ENCODE peak calls at places on chromosomes 16 and 17, in four cellular contexts. One of them, this sample, is unnamed.

GRCh38 chr17:32847977-32848376 is 28.9 kb downstream of the MYO1D start:
- DNase-seq in ovary: no peak
- DNase-seq in gastrocnemius medialis: no peak
- DNase-seq in A549: no peak
- DNase-seq in this sample: no peak

GRCh38 chr17:22435231-22435974 is 743.1 kb downstream of the KCNJ18 start:
- DNase-seq in ovary: no peak
- DNase-seq in gastrocnemius medialis: no peak
- DNase-seq in A549: no peak
- DNase-seq in this sample: no peak

GRCh38 chr16:24991349-24991748 is 23.8 kb downstream of the ARHGAP17 start:
- DNase-seq in ovary: no peak
- DNase-seq in gastrocnemius medialis: no peak
- DNase-seq in A549: no peak
- DNase-seq in this sample: no peak

GRCh38 chr17:4838306-4838785 is 5.2 kb downstream of the MINK1 start:
- DNase-seq in ovary: no peak
- DNase-seq in gastrocnemius medialis: no peak
- DNase-seq in A549: no peak
- DNase-seq in this sample: no peak

GRCh38 chr17:20935740-20936139 is 107.1 kb downstream of the USP22 start:
- DNase-seq in ovary: no peak
- DNase-seq in gastrocnemius medialis: no peak
- DNase-seq in A549: peak; percentile 42
- DNase-seq in this sample: no peak

GRCh38 chr17:31388770-31389672 is 2.5 kb upstream of the RAB11FIP4 start:
- DNase-seq in ovary: no peak
- DNase-seq in gastrocnemius medialis: no peak
- DNase-seq in A549: no peak
- DNase-seq in this sample: no peak

GRCh38 chr17:49814781-49815496 is 26.5 kb downstream of the KAT7 start:
- DNase-seq in ovary: no peak
- DNase-seq in gastrocnemius medialis: no peak
- DNase-seq in A549: no peak
- DNase-seq in this sample: no peak

GRCh38 chr16:58507195-58507962 is 7.4 kb downstream of the NDRG4 start:
- DNase-seq in ovary: no peak
- DNase-seq in gastrocnemius medialis: no peak
- DNase-seq in A549: no peak
- DNase-seq in this sample: peak; percentile 56

GRCh38 chr17:28385037-28385797 is 13.7 kb downstream of the SARM1 start:
- DNase-seq in ovary: no peak
- DNase-seq in gastrocnemius medialis: no peak
- DNase-seq in A549: no peak
- DNase-seq in this sample: no peak

GRCh38 chr16:3842994-3843393 is 37.5 kb downstream of the CREBBP start:
- DNase-seq in ovary: no peak
- DNase-seq in gastrocnemius medialis: no peak
- DNase-seq in A549: no peak
- DNase-seq in this sample: peak; percentile 74

GRCh38 chr16:5709889-5710288 is 612.3 kb upstream of the EEF2KMT start:
- DNase-seq in ovary: no peak
- DNase-seq in gastrocnemius medialis: no peak
- DNase-seq in A549: no peak
- DNase-seq in this sample: no peak

GRCh38 chr17:68539536-68540469 is 27.6 kb downstream of the PRKAR1A start:
- DNase-seq in ovary: no peak
- DNase-seq in gastrocnemius medialis: no peak
- DNase-seq in A549: peak; percentile 22
- DNase-seq in this sample: no peak

GRCh38 chr16:89502319-89502843 is 5.8 kb upstream of the SPG7 start:
- DNase-seq in ovary: no peak
- DNase-seq in gastrocnemius medialis: no peak
- DNase-seq in A549: peak; percentile 95
- DNase-seq in this sample: no peak

GRCh38 chr17:77479817-77480508 is 339.2 kb downstream of the SEC14L1 start:
- DNase-seq in ovary: no peak
- DNase-seq in gastrocnemius medialis: no peak
- DNase-seq in A549: no peak
- DNase-seq in this sample: no peak

GRCh38 chr17:46764709-46765401 is 53.6 kb downstream of the WNT3 start:
- DNase-seq in ovary: no peak
- DNase-seq in gastrocnemius medialis: no peak
- DNase-seq in A549: no peak
- DNase-seq in this sample: no peak

GRCh38 chr17:82897514-82898249 is 57.9 kb upstream of the ZNF750 start:
- DNase-seq in ovary: no peak
- DNase-seq in gastrocnemius medialis: no peak
- DNase-seq in A549: no peak
- DNase-seq in this sample: no peak

GRCh38 chr16:31181102-31181830 is 1.3 kb downstream of the FUS start:
- DNase-seq in ovary: peak; percentile 38
- DNase-seq in gastrocnemius medialis: no peak
- DNase-seq in A549: no peak
- DNase-seq in this sample: peak; percentile 73

GRCh38 chr17:78227455-78227916 is 3.9 kb upstream of the TMEM235 start:
- DNase-seq in ovary: no peak
- DNase-seq in gastrocnemius medialis: no peak
- DNase-seq in A549: no peak
- DNase-seq in this sample: no peak

GRCh38 chr17:8664426-8665105 is 34.0 kb upstream of the MYH10 start:
- DNase-seq in ovary: no peak
- DNase-seq in gastrocnemius medialis: no peak
- DNase-seq in A549: no peak
- DNase-seq in this sample: no peak

GRCh38 chr17:7887482-7888183 is 956 bp upstream of the CHD3 start:
- DNase-seq in ovary: peak; percentile 93
- DNase-seq in gastrocnemius medialis: peak; percentile 65
- DNase-seq in A549: peak; percentile 98
- DNase-seq in this sample: peak; percentile 96

GRCh38 chr17:36196099-36196496 is 460 bp downstream of the CCL3L1 start:
- DNase-seq in ovary: no peak
- DNase-seq in gastrocnemius medialis: no peak
- DNase-seq in A549: no peak
- DNase-seq in this sample: no peak

GRCh38 chr17:41500131-41500911 is 5.1 kb downstream of the KRT13 start:
- DNase-seq in ovary: no peak
- DNase-seq in gastrocnemius medialis: no peak
- DNase-seq in A549: peak; percentile 50
- DNase-seq in this sample: no peak

GRCh38 chr17:81236784-81237183 is 2.1 kb downstream of the TEPSIN start:
- DNase-seq in ovary: no peak
- DNase-seq in gastrocnemius medialis: no peak
- DNase-seq in A549: no peak
- DNase-seq in this sample: no peak

GRCh38 chr16:58329147-58329546 is 34.3 kb upstream of the PRSS54 start:
- DNase-seq in ovary: no peak
- DNase-seq in gastrocnemius medialis: no peak
- DNase-seq in A549: no peak
- DNase-seq in this sample: no peak

GRCh38 chr16:13873835-13874438 is 46.0 kb upstream of the ERCC4 start:
- DNase-seq in ovary: no peak
- DNase-seq in gastrocnemius medialis: no peak
- DNase-seq in A549: peak; percentile 28
- DNase-seq in this sample: no peak

GRCh38 chr17:1532836-1533602 is 16.6 kb upstream of the INPP5K start:
- DNase-seq in ovary: no peak
- DNase-seq in gastrocnemius medialis: no peak
- DNase-seq in A549: peak; percentile 62
- DNase-seq in this sample: no peak

DNA sequence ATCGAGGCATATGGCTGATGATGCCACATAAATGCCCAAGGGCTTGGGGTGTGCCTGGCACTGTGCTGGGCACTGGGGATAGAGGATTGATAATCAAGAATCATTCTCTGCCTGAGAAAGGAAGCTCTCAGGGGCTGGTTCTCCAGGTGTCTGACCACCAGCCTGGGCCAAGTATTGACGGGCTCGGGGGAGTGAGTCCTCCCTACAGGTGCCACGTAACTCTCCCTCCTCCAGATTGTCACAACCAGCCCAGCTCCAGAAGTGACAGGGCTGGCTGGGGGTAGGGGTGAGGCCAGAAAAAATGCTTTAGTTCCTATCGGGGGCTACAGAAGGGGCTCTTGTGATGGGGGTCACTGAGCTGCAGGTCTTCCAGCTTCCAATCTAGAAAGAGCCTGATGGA is 10.7 kb upstream of the C1QL1 start:
- DNase-seq in ovary: no peak
- DNase-seq in gastrocnemius medialis: no peak
- DNase-seq in A549: no peak
- DNase-seq in this sample: no peak
- H3K27ac ChIP-seq in ovary: peak overlapping the region; percentile 64
- H3K27ac ChIP-seq in gastrocnemius medialis: no peak overlapping the region
- H3K27ac ChIP-seq in A549: peak overlapping the region; percentile 87
- H3K27ac ChIP-seq in this sample: no peak overlapping the region

GRCh38 chr17:15446036-15446435 is 21.4 kb downstream of the CDRT4 start:
- DNase-seq in ovary: no peak
- DNase-seq in gastrocnemius medialis: no peak
- DNase-seq in A549: no peak
- DNase-seq in this sample: no peak
- TF ChIP-seq CTCF in ovary: no peak
- TF ChIP-seq CTCF in gastrocnemius medialis: no peak
- TF ChIP-seq CTCF in A549: peak; percentile 15
- TF ChIP-seq CTCF in this sample: no peak

GRCh38 chr17:59634632-59635561 is 15.2 kb downstream of the CLTC start:
- DNase-seq in ovary: no peak
- DNase-seq in gastrocnemius medialis: no peak
- DNase-seq in A549: no peak
- DNase-seq in this sample: no peak
- H3K27ac ChIP-seq in ovary: no peak overlapping the region
- H3K27ac ChIP-seq in gastrocnemius medialis: peak overlapping the region; percentile 27
- H3K27ac ChIP-seq in A549: no peak overlapping the region
- H3K27ac ChIP-seq in this sample: peak overlapping the region; percentile 17

GRCh38 chr16:54942353-54942943 is 11.8 kb downstream of the IRX5 start:
- DNase-seq in ovary: no peak
- DNase-seq in gastrocnemius medialis: no peak
- DNase-seq in A549: no peak
- DNase-seq in this sample: no peak
- TF ChIP-seq CTCF in ovary: no peak
- TF ChIP-seq CTCF in gastrocnemius medialis: no peak
- TF ChIP-seq CTCF in A549: no peak
- TF ChIP-seq CTCF in this sample: no peak